ENCODE peak calls at places on chromosomes 1 and 21, in six cellular contexts. Z is HepG2, I is K562, N is NB4, T is endothelial cell of umbilical vein, H is GM12878. U is an unnamed sample.

GRCh38 chr21:28952686-28953085 is 40.0 kb downstream of the LTN1 start:
- DNase-seq in T (no peak), I (no peak), Z (no peak), H (no peak), N (no peak), U (no peak)

GRCh38 chr1:31562707-31563360 is 13.5 kb upstream of the TINAGL1 start:
- DNase-seq in Z (no peak), N (no peak), T (peak; percentile 20), I (no peak), H (no peak), U (no peak)

GRCh38 chr1:247680171-247680570 is 632 bp upstream of the OR13G1 start:
- DNase-seq in N (no peak), T (no peak), H (no peak), I (no peak), Z (no peak), U (no peak)

GRCh38 chr1:228367798-228368791 is 38.5 kb downstream of the TRIM11 start:
- DNase-seq in T (no peak), I (peak; percentile 95), H (no peak), Z (peak; percentile 64), N (peak; percentile 28), U (no peak)

GRCh38 chr1:98975825-98976224 is 28.8 kb downstream of the PLPPR5 start:
- DNase-seq in Z (no peak), I (no peak), N (no peak), H (no peak), T (no peak), U (no peak)

GRCh38 chr1:41882496-41882895 is 36.2 kb downstream of the HIVEP3 start:
- DNase-seq in T (no peak), N (no peak), Z (no peak), I (no peak), H (no peak), U (no peak)

GRCh38 chr1:84997667-84998600 is 1.0 kb upstream of the MCOLN2 start:
- DNase-seq in I (no peak), T (no peak), H (no peak), N (peak; percentile 24), Z (no peak), U (no peak)

GRCh38 chr1:228017356-228018124 is 10.7 kb downstream of the WNT3A start:
- DNase-seq in N (no peak), T (no peak), H (no peak), Z (no peak), I (no peak), U (no peak)

GRCh38 chr1:22105611-22106207 is 37.2 kb downstream of the WNT4 start:
- DNase-seq in H (no peak), Z (peak; percentile 44), T (peak; percentile 62), I (peak; percentile 76), N (peak; percentile 68), U (peak; percentile 56)

GRCh38 chr1:59142663-59143487 is 154.0 kb upstream of the FGGY start:
- DNase-seq in Z (peak; percentile 72), T (peak; percentile 91), H (no peak), N (peak; percentile 30), I (no peak), U (peak; percentile 76)

GRCh38 chr1:29827801-29828525 is 591.6 kb downstream of the PTPRU start:
- DNase-seq in T (no peak), N (no peak), I (no peak), Z (no peak), H (no peak), U (no peak)

GRCh38 chr1:29828526-29829447 is 592.5 kb downstream of the PTPRU start:
- DNase-seq in I (no peak), T (no peak), Z (no peak), H (no peak), N (no peak), U (no peak)

GRCh38 chr1:29830383-29830782 is 594.1 kb downstream of the PTPRU start:
- DNase-seq in Z (no peak), T (no peak), H (no peak), I (no peak), N (no peak), U (no peak)

GRCh38 chr1:29830916-29831315 is 594.6 kb downstream of the PTPRU start:
- DNase-seq in T (no peak), N (no peak), H (no peak), I (no peak), Z (no peak), U (no peak)

GRCh38 chr1:29829448-29830344 is 593.4 kb downstream of the PTPRU start:
- DNase-seq in Z (no peak), I (no peak), N (no peak), T (no peak), H (no peak), U (no peak)
- TF ChIP-seq MYC in Z (no peak), I (no peak), N (no peak), T (no peak), H (no peak), U (no peak)

DNA sequence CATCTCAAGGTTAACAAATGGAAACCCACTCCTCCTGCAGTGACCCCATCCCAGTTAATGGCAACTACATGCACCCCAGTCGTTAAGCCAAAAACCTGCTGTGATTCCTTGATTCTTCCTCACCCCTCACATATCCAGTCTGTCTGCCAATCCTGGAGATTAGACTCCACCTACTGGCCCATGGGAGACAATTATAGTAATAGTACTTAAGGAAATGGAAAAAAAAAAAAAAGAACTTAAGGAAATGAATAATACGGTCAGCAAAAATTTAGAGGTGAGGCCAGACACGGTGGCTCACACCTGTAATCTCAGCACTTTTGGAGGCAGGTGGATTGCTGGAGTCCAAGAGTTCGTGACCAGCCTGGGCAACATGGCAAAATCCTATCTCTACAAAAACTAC is 7.0 kb downstream of the NOL9 start:
- DNase-seq in I (no peak), Z (no peak), H (no peak), T (peak; percentile 60), N (peak; percentile 18), U (no peak)
- TF ChIP-seq MYC in I (no peak), Z (no peak), H (no peak), T (no peak), N (no peak), U (no peak)

DNA sequence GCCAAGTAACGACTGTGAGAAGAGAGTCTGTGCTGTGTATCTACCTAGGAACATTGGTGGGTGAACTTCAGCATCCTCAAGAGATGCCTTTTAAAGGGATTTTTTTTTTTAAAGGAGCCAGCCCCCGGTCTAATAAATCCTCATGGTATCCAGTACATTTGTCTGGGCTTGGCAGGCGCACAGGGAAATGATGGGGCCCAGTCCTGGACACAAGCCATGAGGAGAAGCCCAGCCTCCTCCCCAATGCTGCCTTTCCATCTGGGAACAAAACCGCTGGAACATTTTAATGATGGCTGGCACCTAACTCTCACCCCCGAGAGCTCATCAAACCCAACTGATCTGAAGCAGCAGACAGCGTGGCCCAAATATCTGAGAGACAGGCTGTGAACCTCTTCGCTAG is 64.2 kb downstream of the ACOT7 start:
- DNase-seq in H (no peak), I (no peak), T (no peak), N (no peak), Z (no peak), U (no peak)
- TF ChIP-seq MYC in H (no peak), I (no peak), T (no peak), N (no peak), Z (no peak), U (no peak)

GRCh38 chr1:164728719-164729118 is 169.7 kb downstream of the PBX1 start:
- DNase-seq in T (no peak), I (no peak), N (peak; percentile 4), H (no peak), Z (no peak), U (no peak)

GRCh38 chr1:164723296-164723731 is 164.3 kb downstream of the PBX1 start:
- DNase-seq in Z (no peak), H (no peak), T (no peak), I (no peak), N (no peak), U (no peak)

GRCh38 chr1:164721037-164721496 is 162.1 kb downstream of the PBX1 start:
- DNase-seq in I (no peak), T (peak; percentile 16), Z (no peak), H (no peak), N (no peak), U (no peak)

GRCh38 chr1:164726235-164726634 is 167.3 kb downstream of the PBX1 start:
- DNase-seq in N (no peak), Z (no peak), T (peak; percentile 17), H (no peak), I (no peak), U (no peak)

GRCh38 chr1:164725401-164725800 is 166.4 kb downstream of the PBX1 start:
- DNase-seq in H (no peak), T (no peak), I (no peak), Z (no peak), N (no peak), U (no peak)
- TF ChIP-seq MYC in H (no peak), T (no peak), I (no peak), Z (no peak), N (no peak), U (no peak)

GRCh38 chr1:15691434-15692032 is 7.4 kb downstream of the PLEKHM2 start:
- DNase-seq in Z (no peak), N (no peak), H (no peak), I (peak; percentile 15), T (no peak), U (no peak)
- TF ChIP-seq MYC in Z (no peak), N (no peak), H (no peak), I (no peak), T (no peak), U (no peak)

GRCh38 chr1:218401896-218402770 is 57.0 kb downstream of the TGFB2 start:
- DNase-seq in T (no peak), N (no peak), Z (peak; percentile 85), I (no peak), H (no peak), U (no peak)
- TF ChIP-seq MYC in T (no peak), N (no peak), Z (no peak), I (no peak), H (no peak), U (no peak)

GRCh38 chr1:75373542-75374159 is 237.3 kb downstream of the SLC44A5 start:
- DNase-seq in T (no peak), H (no peak), N (no peak), I (no peak), Z (no peak), U (no peak)
- TF ChIP-seq MYC in T (no peak), H (no peak), N (no peak), I (no peak), Z (no peak), U (no peak)

GRCh38 chr1:176994926-176995596 is 169.5 kb downstream of the ASTN1 start:
- DNase-seq in Z (no peak), T (no peak), N (no peak), I (no peak), H (no peak), U (no peak)
- TF ChIP-seq MYC in Z (no peak), T (no peak), N (no peak), I (no peak), H (no peak), U (no peak)

U was measured in A549.